ENCODE peak calls at places on chromosomes 1 and 21, in ten cellular contexts. M is EL; S is GM04504; J is activated CD4-positive, alpha-beta T cell treated with anti-CD3 and anti-CD28 coated beads for 24 hours; K is activated naive CD8-positive, alpha-beta T cell treated with anti-CD3 and anti-CD28 coated beads, Interleukin-2, amount 50 U/mL, for 24 hours; O is stimulated activated naive CD8-positive, alpha-beta T cell treated with anti-CD3 and anti-CD28 coated beads, Interleukin-15, Interleukin-2, amounts not matched to agents 100 U/mL and 50 U/mL, for 24 hours; R is NCI-H146; A is neural crest cell; H is adipocyte; F is GM13977. C is an unnamed sample.

GRCh38 chr1:7993593-7994479 is 32.3 kb downstream of the ERRFI1 start:
- DNase-seq in M (peak), S (no peak), J (no peak), K (no peak), O (no peak), R (no peak), A (no peak), H (peak), F (peak), C (no peak)

GRCh38 chr1:40218333-40218732 is 29.4 kb upstream of the TMCO2 start:
- DNase-seq in M (no peak), S (no peak), J (no peak), K (no peak), O (no peak), R (no peak), A (no peak), H (no peak), F (no peak), C (no peak)

GRCh38 chr21:37430184-37430821 is 63.7 kb downstream of the DYRK1A start:
- DNase-seq in M (no peak), S (no peak), J (no peak), K (no peak), O (no peak), R (no peak), A (no peak), H (no peak), F (no peak), C (no peak)

GRCh38 chr1:107019166-107019565 is 37.3 kb upstream of the PRMT6 start:
- DNase-seq in M (peak), S (no peak), J (no peak), K (no peak), O (no peak), R (no peak), A (no peak), H (no peak), F (no peak), C (no peak)

GRCh38 chr21:44534688-44535087 is 5.3 kb downstream of the KRTAP10-1 start:
- DNase-seq in M (no peak), S (no peak), J (no peak), K (no peak), O (no peak), R (no peak), A (no peak), H (no peak), F (no peak), C (no peak)

GRCh38 chr1:91478693-91479234 is 21.9 kb upstream of the CDC7 start:
- DNase-seq in M (no peak), S (no peak), J (no peak), K (no peak), O (no peak), R (no peak), A (no peak), H (no peak), F (no peak), C (no peak)

GRCh38 chr1:25645641-25646400 is 29.2 kb downstream of the MAN1C1 start:
- DNase-seq in M (no peak), S (no peak), J (no peak), K (no peak), O (no peak), R (no peak), A (no peak), H (no peak), F (no peak), C (no peak)

GRCh38 chr1:216815239-216815955 is 92.2 kb upstream of the ESRRG start:
- DNase-seq in M (peak), S (no peak), J (no peak), K (no peak), O (no peak), R (peak), A (no peak), H (peak), F (no peak), C (no peak)

GRCh38 chr1:109622895-109623294 is 3.3 kb downstream of the AMPD2 start:
- DNase-seq in M (no peak), S (no peak), J (no peak), K (no peak), O (no peak), R (no peak), A (no peak), H (no peak), F (no peak), C (no peak)

GRCh38 chr1:214248294-214249082 is 32.5 kb upstream of the SMYD2 start:
- DNase-seq in M (peak), S (no peak), J (no peak), K (no peak), O (no peak), R (no peak), A (no peak), H (no peak), F (no peak), C (no peak)

GRCh38 chr1:244196890-244197289 is 145.8 kb downstream of the ZBTB18 start:
- DNase-seq in M (no peak), S (no peak), J (no peak), K (no peak), O (no peak), R (peak), A (no peak), H (no peak), F (no peak), C (no peak)

GRCh38 chr1:147850737-147851136 is 51.9 kb upstream of the GJA8 start:
- DNase-seq in M (no peak), S (no peak), J (no peak), K (no peak), O (no peak), R (no peak), A (no peak), H (no peak), F (no peak), C (no peak)

GRCh38 chr1:15953294-15953771 is 22.6 kb downstream of the ZBTB17 start:
- DNase-seq in M (no peak), S (no peak), J (no peak), K (no peak), O (no peak), R (no peak), A (no peak), H (no peak), F (no peak), C (no peak)

GRCh38 chr1:81706650-81707435 is 93.9 kb upstream of the ADGRL2 start:
- DNase-seq in M (peak), S (peak), J (no peak), K (no peak), O (no peak), R (no peak), A (no peak), H (peak), F (no peak), C (peak)

GRCh38 chr1:242228991-242229390 is 230.1 kb upstream of the MAP1LC3C start:
- DNase-seq in M (no peak), S (no peak), J (no peak), K (no peak), O (no peak), R (no peak), A (no peak), H (no peak), F (no peak), C (no peak)

GRCh38 chr21:19874521-19874920 is 1123.7 kb upstream of the NCAM2 start:
- DNase-seq in M (no peak), S (no peak), J (no peak), K (no peak), O (no peak), R (no peak), A (no peak), H (no peak), F (no peak), C (no peak)

GRCh38 chr1:110519125-110519810 is at the start of gene KCNA10:
- DNase-seq in M (no peak), S (no peak), J (no peak), K (no peak), O (no peak), R (no peak), A (no peak), H (no peak), F (no peak), C (no peak)

GRCh38 chr1:174678657-174679056 is 230.9 kb downstream of the GPR52 start:
- DNase-seq in M (no peak), S (no peak), J (no peak), K (no peak), O (no peak), R (no peak), A (no peak), H (no peak), F (no peak), C (no peak)

GRCh38 chr1:28505406-28506187 is at the start of gene RCC1:
- DNase-seq in M (peak), S (peak), J (peak), K (peak), O (peak), R (peak), A (peak), H (peak), F (peak), C (peak)

GRCh38 chr1:24679725-24680124 is 36.6 kb downstream of the SRRM1 start:
- DNase-seq in M (no peak), S (no peak), J (no peak), K (no peak), O (no peak), R (no peak), A (no peak), H (no peak), F (no peak), C (no peak)

GRCh38 chr1:209511169-209511568 is 72.3 kb upstream of the CAMK1G start:
- DNase-seq in M (no peak), S (no peak), J (no peak), K (no peak), O (no peak), R (no peak), A (no peak), H (no peak), F (no peak), C (no peak)

GRCh38 chr1:29504266-29504665 is 267.9 kb downstream of the PTPRU start:
- DNase-seq in M (no peak), S (no peak), J (no peak), K (no peak), O (no peak), R (peak), A (no peak), H (peak), F (no peak), C (no peak)

GRCh38 chr1:231866392-231867331 is 240.1 kb downstream of the DISC1 start:
- DNase-seq in M (peak), S (no peak), J (peak), K (peak), O (peak), R (peak), A (peak), H (peak), F (peak), C (peak)